ENCODE peak calls at places on chromosomes 6 and 20, in eight cellular contexts. L is transverse colon, H is IMR-90, U is K562, W is A549, R is breast epithelium, S is stomach, N is adrenal gland. D is an unnamed sample.

GRCh38 chr6:10553869-10554268 is 32.7 kb downstream of the GCNT2 start:
- DNase-seq in W (no peak), L (no peak), H (no peak), U (no peak), N (no peak), S (no peak), R (no peak), D (no peak)

GRCh38 chr6:34055223-34055933 is 90.5 kb downstream of the GRM4 start:
- DNase-seq in R (no peak), W (peak; percentile 68), U (peak; percentile 86), H (peak; percentile 51), L (peak; percentile 63), N (peak; percentile 77), S (peak; percentile 62), D (peak; percentile 48)

GRCh38 chr20:59074456-59074855 is 31.9 kb upstream of the PRELID3B start:
- DNase-seq in N (no peak), R (no peak), W (no peak), U (no peak), H (peak; percentile 79), L (no peak), S (no peak), D (no peak)

GRCh38 chr6:40907198-40907701 is 131.8 kb downstream of the UNC5CL start:
- DNase-seq in S (peak; percentile 60), L (peak; percentile 13), R (peak; percentile 93), N (peak; percentile 77), U (no peak), H (peak; percentile 9), W (peak; percentile 92), D (peak; percentile 23)

GRCh38 chr6:160378886-160379285 is 30.7 kb downstream of the SLC22A3 start:
- DNase-seq in R (no peak), W (no peak), U (no peak), N (peak; percentile 71), L (no peak), H (no peak), S (no peak), D (no peak)

GRCh38 chr20:2984956-2985661 is 58.3 kb upstream of the GNRH2 start:
- DNase-seq in R (no peak), U (peak; percentile 13), H (peak; percentile 80), W (no peak), N (no peak), L (no peak), S (no peak), D (no peak)

GRCh38 chr6:83921315-83921714 is 61.8 kb downstream of the CYB5R4 start:
- DNase-seq in W (no peak), S (no peak), N (no peak), R (no peak), H (no peak), U (peak; percentile 45), L (no peak), D (no peak)

GRCh38 chr6:41200296-41200900 is 551 bp downstream of the TREML2 start:
- DNase-seq in H (no peak), W (no peak), L (peak; percentile 29), U (peak; percentile 76), N (peak; percentile 54), R (no peak), S (peak; percentile 34), D (no peak)

DNA sequence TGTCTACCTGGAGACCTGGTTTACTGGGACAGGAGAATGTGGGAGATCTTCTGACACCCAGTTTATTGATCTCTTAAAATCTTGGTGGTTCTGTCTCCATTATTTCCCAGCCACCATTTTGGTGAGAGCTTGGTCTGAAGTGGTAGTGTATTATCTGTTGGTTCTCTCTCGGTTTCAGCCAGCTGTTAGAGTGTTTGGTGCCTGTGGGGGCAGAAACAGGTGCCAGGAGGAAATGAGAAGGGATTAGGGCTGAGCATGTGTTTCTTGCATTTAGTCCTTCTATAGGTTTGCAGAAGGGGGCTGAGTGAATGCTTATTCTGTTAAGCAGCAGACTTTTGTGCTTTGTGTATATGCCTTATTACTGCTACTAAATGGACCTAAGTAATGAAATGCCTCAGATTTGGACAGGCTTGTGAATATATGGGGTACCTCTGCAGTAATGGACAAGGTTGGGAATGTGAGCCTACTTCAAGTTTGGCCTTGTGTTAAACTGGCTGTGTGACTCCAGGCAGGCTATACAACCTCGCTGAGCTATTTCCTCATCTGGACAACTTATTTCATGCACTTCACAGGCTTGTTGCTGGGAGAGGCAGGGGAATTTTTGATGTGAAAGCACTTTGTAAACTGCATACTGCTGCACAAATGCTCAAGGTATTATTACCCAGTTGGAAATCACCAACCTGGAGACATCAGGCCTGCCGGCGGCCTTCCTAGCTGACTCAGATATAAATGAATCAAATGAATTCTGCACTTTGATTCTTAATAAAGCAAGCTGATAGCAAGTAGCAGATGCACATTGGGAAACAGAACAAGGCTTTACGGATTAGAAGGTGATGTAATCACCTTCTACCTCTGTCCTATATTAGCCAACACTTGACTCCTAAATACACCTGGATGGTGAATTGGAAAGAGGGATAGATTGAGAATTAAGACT is 9.9 kb downstream of the JARID2 start:
- DNase-seq in R (no peak), U (no peak), L (no peak), H (no peak), N (peak; percentile 67), W (no peak), S (no peak), D (no peak)
- TF ChIP-seq POLR2A in R (no peak), U (no peak), L (no peak), H (no peak), N (no peak), W (no peak), S (no peak), D (no peak)

GRCh38 chr6:106101466-106101865 is 15.3 kb downstream of the PRDM1 start:
- DNase-seq in H (no peak), U (no peak), L (no peak), S (no peak), W (no peak), R (no peak), N (no peak), D (no peak)

GRCh38 chr6:106099235-106099537 is 13.1 kb downstream of the PRDM1 start:
- DNase-seq in L (peak; percentile 49), W (no peak), U (peak; percentile 26), S (no peak), N (no peak), R (no peak), H (no peak), D (no peak)

GRCh38 chr6:106100755-106101154 is 14.6 kb downstream of the PRDM1 start:
- DNase-seq in S (no peak), N (no peak), H (no peak), W (no peak), U (no peak), R (no peak), L (no peak), D (no peak)

GRCh38 chr6:106097368-106098231 is 11.5 kb downstream of the PRDM1 start:
- DNase-seq in S (no peak), W (peak; percentile 17), R (no peak), H (peak; percentile 63), U (peak; percentile 56), N (no peak), L (peak; percentile 51), D (no peak)

DNA sequence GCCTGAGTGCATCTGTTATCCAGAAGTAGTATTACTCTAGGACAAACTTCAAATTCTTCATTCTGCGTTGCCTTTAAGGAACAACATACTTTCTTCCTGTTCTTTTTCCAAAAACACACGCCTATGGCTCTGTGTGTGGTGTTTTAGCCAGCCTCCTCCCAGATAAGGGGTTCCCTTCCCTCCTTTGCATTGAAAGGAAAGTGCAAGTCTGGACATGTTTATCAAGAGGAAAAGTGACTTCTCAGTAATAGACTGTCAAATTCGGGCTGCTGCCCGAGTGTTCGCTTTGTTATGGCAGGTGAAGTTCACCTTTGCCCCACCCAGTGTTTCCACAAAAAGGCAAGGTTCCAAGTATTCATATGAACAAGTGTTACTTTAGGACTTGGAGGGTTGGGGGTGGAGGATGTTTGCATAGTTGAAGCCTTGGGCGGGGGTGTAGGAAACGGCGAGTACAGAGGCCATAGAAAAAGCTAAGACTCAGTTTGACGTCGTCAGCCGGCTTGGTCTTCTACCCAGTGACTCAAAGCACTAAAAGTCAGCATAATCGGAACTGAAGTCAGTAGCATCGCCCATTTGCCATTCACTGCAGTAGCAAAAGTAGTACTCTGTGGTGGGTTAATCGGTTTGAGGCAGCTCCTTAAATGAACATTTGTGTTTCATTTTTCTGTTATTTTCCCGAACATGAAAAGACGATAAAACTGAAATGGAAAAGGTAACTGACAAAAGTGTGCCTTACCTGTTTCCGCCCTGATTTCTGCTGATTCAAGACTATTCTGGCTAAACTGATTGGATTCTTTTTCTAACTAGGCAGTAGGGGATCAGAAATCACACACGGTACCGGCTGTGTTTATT is 12.5 kb downstream of the PRDM1 start:
- DNase-seq in R (no peak), L (peak; percentile 86), S (peak; percentile 73), N (peak; percentile 64), U (peak; percentile 82), W (peak; percentile 61), H (peak; percentile 89), D (peak; percentile 40)
- TF ChIP-seq POLR2A in R (no peak), L (peak; percentile 85), S (no peak), N (no peak), U (peak; percentile 34), W (no peak), H (peak; percentile 32), D (peak; percentile 47)

DNA sequence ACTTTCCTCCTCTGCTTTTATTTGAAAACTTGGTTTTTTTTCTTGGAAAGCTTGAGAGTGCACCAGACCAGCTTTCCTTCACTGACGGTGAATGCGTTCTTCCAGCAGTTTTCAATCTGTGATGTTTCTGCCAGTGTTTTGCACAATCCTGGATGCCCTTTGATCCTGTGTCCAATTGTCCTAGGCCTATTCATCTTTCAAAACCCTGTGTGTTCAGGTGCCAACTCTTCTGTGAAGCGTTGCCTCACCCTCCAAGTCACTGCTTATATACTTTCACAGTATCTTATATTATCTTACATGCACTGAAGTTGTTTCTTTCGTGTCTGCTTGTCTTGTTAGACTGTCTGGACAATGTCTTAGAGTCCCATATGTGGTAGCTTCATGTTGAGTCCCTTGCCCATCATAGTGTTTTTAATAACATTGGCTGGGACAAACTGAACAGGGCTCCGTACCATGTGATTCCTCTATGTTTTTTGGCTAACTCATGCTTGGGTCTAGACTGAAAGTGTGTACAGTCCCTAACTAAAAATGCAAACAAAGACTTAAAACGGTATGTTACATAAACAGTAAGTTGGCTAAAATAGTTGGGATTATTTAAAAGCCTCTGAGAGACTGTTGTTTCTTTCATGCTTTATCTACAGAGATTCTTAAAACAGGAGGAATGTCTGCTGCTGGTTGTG is 2.0 kb downstream of the RNF217 start:
- DNase-seq in H (peak; percentile 65), W (peak; percentile 24), U (peak; percentile 42), N (peak; percentile 79), R (no peak), L (peak; percentile 51), S (no peak), D (peak; percentile 43)
- TF ChIP-seq POLR2A in H (no peak), W (no peak), U (no peak), N (peak; percentile 75), R (peak; percentile 15), L (no peak), S (no peak), D (no peak)

DNA sequence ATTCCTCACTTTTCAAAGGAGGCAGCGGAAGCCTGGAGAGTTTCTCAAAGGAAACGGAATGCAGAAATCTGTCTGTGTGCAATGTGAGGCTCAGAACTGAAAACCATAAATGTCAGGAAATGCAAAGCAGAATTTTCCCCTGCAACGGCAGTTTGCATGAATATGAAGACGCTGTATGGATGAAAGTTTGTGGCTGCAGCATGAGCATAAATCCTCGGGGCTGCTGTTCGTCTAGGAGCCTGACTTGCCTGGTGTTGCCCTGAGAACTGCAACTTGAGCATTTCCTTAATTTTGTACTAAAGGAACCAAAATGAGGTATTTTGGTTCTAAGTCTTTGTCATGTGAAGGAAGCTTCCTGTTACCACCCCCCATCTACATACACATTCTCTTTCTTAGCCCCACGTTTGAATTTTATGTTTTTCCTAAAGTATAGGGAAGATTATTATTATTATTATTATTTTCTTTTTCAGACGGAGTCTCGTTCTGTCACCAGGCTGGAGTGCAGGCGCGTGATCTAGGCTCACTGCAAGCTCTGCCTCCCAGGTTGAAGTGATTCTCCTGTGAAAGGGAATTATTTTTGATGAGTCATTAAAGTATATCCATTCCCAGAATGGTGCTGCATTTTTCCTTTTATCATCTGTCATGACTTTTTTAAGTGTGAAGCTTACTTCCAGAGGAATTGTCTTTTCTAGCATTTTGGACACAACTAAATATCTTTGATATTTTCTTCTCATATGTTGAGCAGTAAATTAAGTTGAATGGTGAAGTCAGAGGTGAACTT is 33.1 kb downstream of the MTHFD1L start:
- DNase-seq in W (peak; percentile 24), S (no peak), L (no peak), U (no peak), N (no peak), R (no peak), H (peak; percentile 57), D (no peak)
- TF ChIP-seq POLR2A in W (no peak), S (no peak), L (no peak), U (no peak), N (no peak), R (no peak), H (no peak), D (no peak)

D was measured in body of pancreas.